ENCODE peak calls at places on chromosomes 13 and 19, in five cellular contexts. N is CD4-positive, CD25-positive, alpha-beta regulatory T cell; O is H1; Y is IMR-90; B is CD4-positive, alpha-beta memory T cell. Z is an unnamed sample. For H3K27me3 and H3K4me1, the result is how much of the 10 kb centered on the place peaks cover.

GRCh38 chr13:67281476-67281875 is 51.3 kb upstream of the PCDH9 start:
- DNase-seq in B (no peak), N (no peak), Y (no peak), O (no peak), Z (no peak)

GRCh38 chr19:40521276-40521675 is 54.5 kb downstream of the SPTBN4 start:
- DNase-seq in O (no peak), Y (peak), N (peak), B (no peak), Z (no peak)

GRCh38 chr19:39704181-39705044 is at the start of gene LGALS14:
- DNase-seq in B (no peak), Y (no peak), N (no peak), O (no peak), Z (no peak)

GRCh38 chr13:94256671-94257070 is 222.8 kb downstream of the DCT start:
- DNase-seq in N (no peak), Y (no peak), O (no peak), B (no peak), Z (no peak)

GRCh38 chr19:35773020-35773809 is 2.1 kb upstream of the ARHGAP33 start:
- DNase-seq in O (no peak), N (no peak), Y (peak), B (no peak), Z (no peak)

GRCh38 chr19:14544977-14545715 is 15.8 kb downstream of the TECR start:
- DNase-seq in N (no peak), Y (no peak), O (no peak), B (no peak), Z (no peak)

GRCh38 chr13:40318366-40318765 is 348.1 kb downstream of the FOXO1 start:
- DNase-seq in Y (no peak), B (no peak), O (no peak), N (no peak), Z (peak)

GRCh38 chr13:91698308-91698707 is 299.9 kb downstream of the GPC5 start:
- DNase-seq in Y (no peak), B (no peak), N (no peak), O (no peak), Z (no peak)

GRCh38 chr19:49465371-49465770 is 8.6 kb upstream of the FLT3LG start:
- DNase-seq in Y (no peak), O (no peak), N (no peak), B (no peak), Z (no peak)

GRCh38 chr13:97339019-97339988 is 94.7 kb upstream of the RAP2A start:
- DNase-seq in N (peak), Y (peak), B (no peak), O (no peak), Z (no peak)

GRCh38 chr19:31350693-31351211 is 1.5 kb upstream of the TSHZ3 start:
- DNase-seq in N (peak), O (peak), B (peak), Y (peak), Z (peak)

GRCh38 chr13:32247887-32248286 is 67.3 kb downstream of the ZAR1L start:
- DNase-seq in B (no peak), O (no peak), Y (peak), N (no peak), Z (no peak)

GRCh38 chr19:49923055-49924003 is 5.7 kb upstream of the ATF5 start:
- DNase-seq in B (no peak), Y (no peak), O (no peak), N (no peak), Z (no peak)

GRCh38 chr13:49499889-49500660 is 4.3 kb downstream of the PHF11 start:
- DNase-seq in B (no peak), N (peak), Y (peak), O (no peak), Z (no peak)

GRCh38 chr13:110343241-110343865 is 36.3 kb downstream of the COL4A2 start:
- DNase-seq in N (no peak), Y (no peak), O (no peak), B (no peak), Z (no peak)

GRCh38 chr13:51856027-51856736 is 5.6 kb upstream of the CCDC70 start:
- DNase-seq in B (no peak), O (no peak), N (no peak), Y (no peak), Z (no peak)

GRCh38 chr19:32863841-32864240 is 5.7 kb downstream of the SLC7A9 start:
- DNase-seq in N (no peak), O (no peak), Y (no peak), B (no peak), Z (no peak)

GRCh38 chr13:31775686-31776085 is 36.4 kb downstream of the RXFP2 start:
- DNase-seq in N (no peak), O (no peak), B (no peak), Y (no peak), Z (no peak)

GRCh38 chr13:33863390-33863789 is 45.4 kb downstream of the RFC3 start:
- DNase-seq in B (no peak), N (no peak), Y (no peak), O (no peak), Z (no peak)

GRCh38 chr13:100984349-100984748 is 309.8 kb upstream of the TMTC4 start:
- DNase-seq in Y (no peak), N (no peak), O (no peak), B (no peak), Z (no peak)

GRCh38 chr19:47653856-47654255 is 44.9 kb downstream of the BICRA start:
- DNase-seq in N (no peak), B (no peak), O (no peak), Y (no peak), Z (no peak)

GRCh38 chr13:99681695-99682094 is 180.4 kb downstream of the TM9SF2 start:
- DNase-seq in N (no peak), Y (no peak), O (no peak), B (no peak), Z (no peak)

GRCh38 chr19:33868821-33869412 is 72.2 kb downstream of the KCTD15 start:
- DNase-seq in Y (no peak), B (no peak), O (peak), N (no peak), Z (peak)

GRCh38 chr13:79905018-79905417 is 424.1 kb downstream of the NDFIP2 start:
- DNase-seq in O (no peak), B (no peak), Y (no peak), N (no peak), Z (no peak)

GRCh38 chr13:63449549-63449948 is 2033.9 kb upstream of the PCDH20 start:
- DNase-seq in N (no peak), O (no peak), Y (no peak), B (no peak), Z (peak)

GRCh38 chr19:38395381-38396127 is 7.1 kb downstream of the SPRED3 start:
- DNase-seq in Y (no peak), B (peak), O (no peak), N (peak), Z (no peak)

GRCh38 chr19:2485428-2485827 is 9.5 kb downstream of the GADD45B start:
- DNase-seq in B (no peak), Y (no peak), O (no peak), N (no peak), Z (no peak)
- H3K4me3 ChIP-seq in B (no peak), Y (no peak), O (no peak), N (no peak), Z (no peak)

DNA sequence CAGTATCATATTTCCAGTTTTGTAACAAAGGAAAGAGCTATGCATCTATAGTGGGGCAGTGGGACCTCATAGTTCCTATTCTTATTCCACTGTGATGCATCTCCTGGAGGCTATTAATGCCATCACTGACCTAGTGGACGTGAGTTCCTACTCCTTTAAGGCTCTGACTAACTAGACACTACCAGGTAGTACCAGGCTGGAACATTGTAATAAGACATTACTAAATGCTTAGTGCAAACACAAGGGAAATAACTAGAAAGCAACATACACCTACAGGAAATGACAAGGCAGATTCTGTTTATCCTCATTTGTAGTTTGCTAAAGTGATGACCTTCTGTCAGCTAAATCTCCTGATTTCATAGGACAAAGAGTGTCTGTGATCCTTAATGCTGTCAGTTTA is 192.5 kb downstream of the POSTN start:
- DNase-seq in N (no peak), Y (no peak), O (no peak), B (no peak), Z (no peak)
- H3K27me3 ChIP-seq in N (under half), Y (under half), O (under half), B (under half), Z (under half)

GRCh38 chr19:1168877-1169791 is 4.9 kb downstream of the SBNO2 start:
- DNase-seq in O (no peak), N (no peak), Y (peak), B (no peak), Z (no peak)

GRCh38 chr19:1171755-1172352 is 2.2 kb downstream of the SBNO2 start:
- DNase-seq in O (no peak), Y (no peak), B (no peak), N (no peak), Z (peak)

GRCh38 chr19:1169921-1170885 is 3.9 kb downstream of the SBNO2 start:
- DNase-seq in O (no peak), Y (peak), N (no peak), B (no peak), Z (no peak)

GRCh38 chr19:1172353-1173159 is 1.5 kb downstream of the SBNO2 start:
- DNase-seq in O (no peak), Y (peak), B (no peak), N (no peak), Z (peak)

GRCh38 chr19:1170938-1171754 is 2.9 kb downstream of the SBNO2 start:
- DNase-seq in B (no peak), Y (no peak), N (no peak), O (no peak), Z (no peak)
- H3K4me1 ChIP-seq in B (under half), Y (under half), N (under half), O (under half), Z (under half)

DNA sequence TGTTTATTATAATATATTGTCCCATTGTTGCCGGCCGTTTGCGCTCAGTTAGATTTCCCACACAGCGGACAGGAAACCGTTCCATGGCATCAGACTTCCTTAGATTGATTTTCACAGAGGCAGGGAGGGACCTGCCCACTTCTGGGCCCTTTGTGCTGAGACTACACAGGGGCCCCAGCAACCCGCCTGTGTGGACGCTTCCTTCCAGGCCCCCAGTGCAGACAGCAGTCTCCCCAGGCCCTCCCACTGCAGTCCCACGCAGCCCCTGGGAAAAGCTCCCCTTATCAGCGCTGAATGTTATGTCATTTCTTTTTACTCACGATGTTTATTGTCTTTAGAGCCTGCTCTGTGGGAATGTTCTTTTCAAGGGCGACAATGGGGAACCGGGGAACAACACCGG is 351.7 kb upstream of the ARGLU1 start:
- DNase-seq in Y (no peak), O (no peak), N (no peak), B (no peak), Z (no peak)
- H3K4me3 ChIP-seq in Y (no peak), O (no peak), N (no peak), B (no peak), Z (no peak)

GRCh38 chr19:44845612-44846454 is at the start of gene NECTIN2:
- DNase-seq in Y (peak), B (peak), N (peak), O (peak), Z (peak)
- H3K27me3 ChIP-seq in Y (under half), B (under half), N (under half), O (under half), Z (under half)

GRCh38 chr19:18507727-18508440 is 14.0 kb downstream of the ELL start:
- DNase-seq in Y (peak), N (no peak), O (no peak), B (no peak), Z (no peak)

GRCh38 chr19:18506101-18506534 is 15.8 kb downstream of the ELL start:
- DNase-seq in N (no peak), Y (no peak), B (no peak), O (no peak), Z (no peak)

GRCh38 chr19:18504886-18505610 is 16.8 kb downstream of the ELL start:
- DNase-seq in Y (no peak), N (no peak), O (no peak), B (no peak), Z (no peak)

GRCh38 chr19:18507021-18507726 is 14.7 kb downstream of the ELL start:
- DNase-seq in B (peak), Y (no peak), O (no peak), N (peak), Z (no peak)

GRCh38 chr19:18506545-18506944 is 15.3 kb downstream of the ELL start:
- DNase-seq in B (no peak), N (no peak), Y (no peak), O (no peak), Z (no peak)
- H3K4me1 ChIP-seq in B (half or more), N (under half), Y (under half), O (under half), Z (under half)

GRCh38 chr19:30228726-30229523 is 143.3 kb upstream of the ZNF536 start:
- DNase-seq in B (no peak), O (peak), N (no peak), Y (peak), Z (peak)
- H3K4me3 ChIP-seq in B (no peak), O (peak), N (no peak), Y (peak), Z (peak)